ENCODE peak calls at places on chromosomes 2 and 18, in eight cellular contexts. I is gastrocnemius medialis, V is left ventricle myocardium inferior, J is thyroid gland, H is uterus, A is lower lobe of right lung, Q is heart left ventricle, F is hepatocyte. Y is an unnamed sample.
A peak's percentile ranks its signal among the peaks of the same experiment; 100 is the strongest.

GRCh38 chr2:88235987-88236386 is 65.8 kb downstream of the THNSL2 start:
- DNase-seq in H (no peak), J (no peak), Q (no peak), A (no peak), F (no peak), V (no peak), I (no peak), Y (no peak)

GRCh38 chr2:192498747-192499146 is 304.0 kb upstream of the TMEFF2 start:
- DNase-seq in Q (no peak), V (no peak), F (no peak), A (no peak), J (no peak), H (no peak), I (no peak), Y (no peak)

GRCh38 chr2:170262806-170263205 is 84.9 kb downstream of the MYO3B start:
- DNase-seq in J (no peak), I (no peak), F (no peak), V (no peak), A (no peak), Q (no peak), H (no peak), Y (no peak)

GRCh38 chr2:67581751-67582150 is 184.6 kb downstream of the ETAA1 start:
- DNase-seq in I (no peak), J (no peak), H (no peak), F (no peak), V (no peak), Q (no peak), A (no peak), Y (no peak)

GRCh38 chr2:235378261-235378660 is 115.6 kb upstream of the AGAP1 start:
- DNase-seq in H (no peak), V (no peak), Q (no peak), J (no peak), F (no peak), I (no peak), A (no peak), Y (no peak)

GRCh38 chr2:128284037-128284441 is 34.6 kb downstream of the HS6ST1 start:
- DNase-seq in Q (peak; percentile 22), A (peak; percentile 37), F (no peak), I (no peak), H (no peak), J (no peak), V (peak; percentile 10), Y (no peak)

GRCh38 chr2:158181171-158181570 is 79.5 kb downstream of the UPP2 start:
- DNase-seq in J (peak; percentile 22), V (no peak), A (no peak), I (no peak), H (no peak), Q (no peak), F (no peak), Y (no peak)

GRCh38 chr2:238449909-238450417 is 23.2 kb downstream of the ASB1 start:
- DNase-seq in J (peak; percentile 18), H (peak; percentile 33), I (peak; percentile 89), Q (peak; percentile 88), A (peak; percentile 72), F (peak; percentile 43), V (peak; percentile 78), Y (peak; percentile 69)

GRCh38 chr2:11692966-11693521 is 23.0 kb upstream of the NTSR2 start:
- DNase-seq in J (peak; percentile 70), I (peak; percentile 70), F (peak; percentile 92), H (peak; percentile 68), A (no peak), Q (no peak), V (no peak), Y (peak; percentile 91)

GRCh38 chr18:46034230-46034629 is 37.8 kb downstream of the PSTPIP2 start:
- DNase-seq in I (no peak), F (no peak), V (no peak), Q (no peak), A (no peak), H (no peak), J (no peak), Y (no peak)

GRCh38 chr2:17780546-17780945 is 26.6 kb downstream of the GEN1 start:
- DNase-seq in I (no peak), A (no peak), H (no peak), Q (no peak), F (no peak), V (no peak), J (no peak), Y (no peak)

GRCh38 chr2:128500136-128500800 is 181.6 kb upstream of the HS6ST1 start:
- DNase-seq in Q (peak; percentile 10), A (no peak), I (no peak), F (no peak), H (no peak), J (no peak), V (no peak), Y (no peak)

GRCh38 chr2:3776311-3776710 is 72.9 kb downstream of the DCDC2C start:
- DNase-seq in V (no peak), H (no peak), F (no peak), A (no peak), J (no peak), Q (no peak), I (no peak), Y (no peak)

GRCh38 chr18:42798606-42799005 is 316.9 kb downstream of the RIT2 start:
- DNase-seq in I (no peak), Q (no peak), F (no peak), J (no peak), A (no peak), V (no peak), H (no peak), Y (no peak)

GRCh38 chr2:72824224-72824842 is 1.5 kb downstream of the EXOC6B start:
- DNase-seq in Q (no peak), A (no peak), V (no peak), H (no peak), I (no peak), J (no peak), F (peak; percentile 35), Y (no peak)

GRCh38 chr2:219664958-219665357 is 37.5 kb downstream of the SLC4A3 start:
- DNase-seq in F (peak; percentile 63), A (no peak), I (peak; percentile 30), H (no peak), V (peak; percentile 83), J (no peak), Q (peak; percentile 90), Y (no peak)

GRCh38 chr2:6224267-6224666 is 532.1 kb downstream of the SOX11 start:
- DNase-seq in F (no peak), A (no peak), J (peak; percentile 34), Q (no peak), V (no peak), H (no peak), I (no peak), Y (no peak)

GRCh38 chr18:14941256-14941655 is 193.3 kb downstream of the ANKRD30B start:
- DNase-seq in Q (no peak), I (no peak), J (no peak), F (no peak), H (no peak), A (no peak), V (no peak), Y (no peak)

DNA sequence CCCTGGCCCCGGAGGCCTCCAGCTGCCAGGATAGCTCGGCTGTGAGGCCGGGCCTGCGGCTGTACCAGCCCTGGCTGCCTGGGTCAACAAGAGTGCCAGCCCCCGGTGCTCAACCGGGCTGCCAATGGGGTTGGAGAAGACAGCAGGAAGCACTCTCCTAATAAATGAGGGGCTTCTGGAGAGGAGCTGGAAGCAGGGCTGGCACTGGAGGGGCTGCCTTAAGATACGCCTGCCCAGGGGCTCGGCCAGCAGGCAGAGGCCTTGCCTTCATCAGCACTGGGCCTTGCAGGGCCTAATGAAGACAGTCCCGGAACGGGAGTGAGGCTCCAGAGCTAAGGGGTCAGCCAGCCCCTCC is 73.6 kb downstream of the TEX51 start:
- DNase-seq in A (no peak), F (no peak), V (no peak), Q (no peak), I (no peak), H (no peak), J (peak; percentile 41), Y (no peak)
- TF ChIP-seq CTCF in A (peak; percentile 23), F (no peak), V (peak; percentile 29), Q (no peak), I (no peak), H (no peak), J (no peak), Y (no peak)

DNA sequence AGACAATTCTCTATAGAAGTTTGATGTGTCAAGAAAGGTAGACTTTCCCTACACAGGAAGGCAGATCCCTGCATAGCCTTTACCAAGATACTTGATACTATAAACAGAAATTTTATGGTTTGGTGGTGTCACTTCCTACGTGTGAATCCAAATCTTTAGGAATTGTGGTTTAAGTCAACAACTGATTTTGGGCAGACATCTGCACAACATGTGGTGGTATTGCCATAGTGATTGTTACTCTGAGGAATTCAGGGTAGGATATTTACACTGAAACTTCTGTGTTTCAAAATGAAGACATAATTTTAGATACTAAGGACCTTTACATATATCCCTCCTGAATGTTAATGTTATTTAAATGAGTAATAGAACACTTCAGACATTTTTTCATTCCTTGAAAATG is 77.0 kb downstream of the MDH1 start:
- DNase-seq in H (no peak), V (no peak), F (no peak), A (no peak), Q (no peak), I (no peak), J (no peak), Y (no peak)
- H3K4me1 ChIP-seq in H (no peaks in the 10 kb centered on the region), V (no peaks in the 10 kb centered on the region), F (no peaks in the 10 kb centered on the region), A (no peaks in the 10 kb centered on the region), Q (no peaks in the 10 kb centered on the region), I (no peaks in the 10 kb centered on the region), J (no peaks in the 10 kb centered on the region), Y (no peaks in the 10 kb centered on the region)

DNA sequence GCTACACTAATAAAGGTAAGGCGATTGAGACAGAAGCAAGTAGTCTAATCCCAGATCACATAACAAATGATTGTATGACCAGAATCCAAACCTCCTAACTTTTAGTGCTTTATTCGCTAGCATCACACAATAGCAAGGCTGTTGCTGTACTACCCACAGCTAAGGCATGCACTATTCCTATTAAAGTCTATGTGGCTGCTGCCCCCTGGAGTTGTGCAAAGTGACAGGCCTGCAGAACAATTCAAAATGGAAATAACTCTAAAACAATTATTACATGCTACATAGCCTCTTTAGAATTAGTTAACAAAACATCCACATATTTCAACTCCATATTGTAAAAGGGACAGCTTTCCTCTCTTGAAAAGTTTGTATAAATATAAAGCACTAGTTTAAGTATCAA is 6.0 kb downstream of the ERBB4 start:
- DNase-seq in J (no peak), F (no peak), H (no peak), A (no peak), Q (no peak), V (no peak), I (no peak), Y (no peak)
- TF ChIP-seq CTCF in J (no peak), F (no peak), H (no peak), A (no peak), Q (no peak), V (no peak), I (no peak), Y (no peak)

GRCh38 chr2:240567872-240568677 is at the start of gene RNPEPL1:
- DNase-seq in A (peak; percentile 68), F (peak; percentile 83), H (peak; percentile 28), J (peak; percentile 57), Q (no peak), V (peak; percentile 54), I (peak; percentile 5), Y (no peak)

GRCh38 chr2:240568678-240569522 is 616 bp downstream of the RNPEPL1 start:
- DNase-seq in Q (peak; percentile 83), J (peak; percentile 69), I (peak; percentile 55), H (peak; percentile 43), A (peak; percentile 83), F (peak; percentile 85), V (peak; percentile 78), Y (peak; percentile 32)

GRCh38 chr2:240570531-240571313 is 2.4 kb downstream of the RNPEPL1 start:
- DNase-seq in V (peak; percentile 12), Q (no peak), H (no peak), A (peak; percentile 40), J (peak; percentile 1), I (no peak), F (no peak), Y (no peak)

GRCh38 chr2:240569998-240570530 is 1.8 kb downstream of the RNPEPL1 start:
- DNase-seq in Q (no peak), A (peak; percentile 50), J (no peak), F (no peak), I (no peak), V (no peak), H (no peak), Y (peak; percentile 10)

GRCh38 chr2:240569523-240569997 is 1.3 kb downstream of the RNPEPL1 start:
- DNase-seq in J (no peak), Q (no peak), I (no peak), V (peak; percentile 16), H (peak; percentile 14), A (peak; percentile 50), F (no peak), Y (no peak)
- H3K4me1 ChIP-seq in J (peaks cover 47% of the 10 kb centered on the region), Q (peaks cover 51% of the 10 kb centered on the region), I (peaks cover 35% of the 10 kb centered on the region), V (peaks cover 56% of the 10 kb centered on the region), H (peaks cover 8% of the 10 kb centered on the region), A (peaks cover 49% of the 10 kb centered on the region), F (peaks cover 26% of the 10 kb centered on the region), Y (peaks cover 75% of the 10 kb centered on the region)

Y was measured in tibial nerve.